ENCODE peak calls at places on chromosome 20, in seven cellular contexts. One of them, this sample, is unnamed.

GRCh38 chr20:34549291-34549928 is 9.1 kb upstream of the MAP1LC3A start:
- DNase-seq in Right ventricle myocardium superior: peak
- DNase-seq in Daoy: peak
- DNase-seq in NCI-H2081: no peak
- DNase-seq in T-helper 17 cell: no peak
- DNase-seq in activated T-cell treated with anti-CD3 and anti-CD28 coated beads for 24 hours: no peak
- DNase-seq in cardiac fibroblast: peak
- DNase-seq in this sample: peak

GRCh38 chr20:39857188-39857587 is 831.8 kb downstream of the MAFB start:
- DNase-seq in T-helper 17 cell: no peak
- DNase-seq in activated T-cell treated with anti-CD3 and anti-CD28 coated beads for 24 hours: no peak
- DNase-seq in NCI-H2081: no peak
- DNase-seq in Daoy: no peak
- DNase-seq in cardiac fibroblast: no peak
- DNase-seq in Right ventricle myocardium superior: no peak
- DNase-seq in this sample: no peak

GRCh38 chr20:61448396-61448795 is 196.3 kb downstream of the CDH4 start:
- DNase-seq in NCI-H2081: no peak
- DNase-seq in activated T-cell treated with anti-CD3 and anti-CD28 coated beads for 24 hours: no peak
- DNase-seq in T-helper 17 cell: no peak
- DNase-seq in Daoy: no peak
- DNase-seq in Right ventricle myocardium superior: no peak
- DNase-seq in cardiac fibroblast: no peak
- DNase-seq in this sample: no peak

GRCh38 chr20:17504898-17505663 is 26.1 kb downstream of the BFSP1 start:
- DNase-seq in NCI-H2081: peak
- DNase-seq in T-helper 17 cell: peak
- DNase-seq in Right ventricle myocardium superior: peak
- DNase-seq in activated T-cell treated with anti-CD3 and anti-CD28 coated beads for 24 hours: no peak
- DNase-seq in Daoy: peak
- DNase-seq in cardiac fibroblast: peak
- DNase-seq in this sample: peak

GRCh38 chr20:59752101-59752586 is 147.8 kb downstream of the PHACTR3 start:
- DNase-seq in activated T-cell treated with anti-CD3 and anti-CD28 coated beads for 24 hours: no peak
- DNase-seq in NCI-H2081: no peak
- DNase-seq in cardiac fibroblast: no peak
- DNase-seq in Daoy: no peak
- DNase-seq in Right ventricle myocardium superior: peak
- DNase-seq in T-helper 17 cell: no peak
- DNase-seq in this sample: no peak

GRCh38 chr20:57872816-57873409 is 163.1 kb upstream of the PMEPA1 start:
- DNase-seq in T-helper 17 cell: no peak
- DNase-seq in Daoy: no peak
- DNase-seq in cardiac fibroblast: no peak
- DNase-seq in NCI-H2081: no peak
- DNase-seq in Right ventricle myocardium superior: no peak
- DNase-seq in activated T-cell treated with anti-CD3 and anti-CD28 coated beads for 24 hours: no peak
- DNase-seq in this sample: no peak

GRCh38 chr20:51668932-51669331 is 99.3 kb downstream of the ATP9A start:
- DNase-seq in activated T-cell treated with anti-CD3 and anti-CD28 coated beads for 24 hours: no peak
- DNase-seq in T-helper 17 cell: no peak
- DNase-seq in Daoy: no peak
- DNase-seq in cardiac fibroblast: no peak
- DNase-seq in Right ventricle myocardium superior: no peak
- DNase-seq in NCI-H2081: no peak
- DNase-seq in this sample: no peak

GRCh38 chr20:44030394-44030793 is 115.7 kb downstream of the TOX2 start:
- DNase-seq in NCI-H2081: no peak
- DNase-seq in T-helper 17 cell: no peak
- DNase-seq in Right ventricle myocardium superior: no peak
- DNase-seq in Daoy: no peak
- DNase-seq in cardiac fibroblast: no peak
- DNase-seq in activated T-cell treated with anti-CD3 and anti-CD28 coated beads for 24 hours: no peak
- DNase-seq in this sample: no peak

GRCh38 chr20:63702751-63703470 is 4.9 kb downstream of the ARFRP1 start:
- DNase-seq in activated T-cell treated with anti-CD3 and anti-CD28 coated beads for 24 hours: no peak
- DNase-seq in cardiac fibroblast: no peak
- DNase-seq in Right ventricle myocardium superior: peak
- DNase-seq in T-helper 17 cell: no peak
- DNase-seq in NCI-H2081: no peak
- DNase-seq in Daoy: no peak
- DNase-seq in this sample: no peak

GRCh38 chr20:50710492-50711063 is 19.2 kb upstream of the RIPOR3 start:
- DNase-seq in activated T-cell treated with anti-CD3 and anti-CD28 coated beads for 24 hours: no peak
- DNase-seq in cardiac fibroblast: peak
- DNase-seq in T-helper 17 cell: no peak
- DNase-seq in NCI-H2081: no peak
- DNase-seq in Daoy: peak
- DNase-seq in Right ventricle myocardium superior: peak
- DNase-seq in this sample: peak

GRCh38 chr20:3222635-3223600 is 13.6 kb downstream of the ITPA start:
- DNase-seq in T-helper 17 cell: no peak
- DNase-seq in Daoy: peak
- DNase-seq in cardiac fibroblast: no peak
- DNase-seq in NCI-H2081: peak
- DNase-seq in Right ventricle myocardium superior: peak
- DNase-seq in activated T-cell treated with anti-CD3 and anti-CD28 coated beads for 24 hours: no peak
- DNase-seq in this sample: no peak

GRCh38 chr20:33431797-33432381 is 11.7 kb downstream of the SNTA1 start:
- DNase-seq in cardiac fibroblast: no peak
- DNase-seq in Daoy: no peak
- DNase-seq in NCI-H2081: no peak
- DNase-seq in activated T-cell treated with anti-CD3 and anti-CD28 coated beads for 24 hours: no peak
- DNase-seq in Right ventricle myocardium superior: peak
- DNase-seq in T-helper 17 cell: no peak
- DNase-seq in this sample: no peak

GRCh38 chr20:54938707-54939106 is 463.3 kb downstream of the DOK5 start:
- DNase-seq in activated T-cell treated with anti-CD3 and anti-CD28 coated beads for 24 hours: no peak
- DNase-seq in cardiac fibroblast: no peak
- DNase-seq in T-helper 17 cell: no peak
- DNase-seq in NCI-H2081: no peak
- DNase-seq in Daoy: no peak
- DNase-seq in Right ventricle myocardium superior: no peak
- DNase-seq in this sample: no peak

GRCh38 chr20:37914672-37915433 is 11.9 kb downstream of the VSTM2L start:
- DNase-seq in NCI-H2081: peak
- DNase-seq in Daoy: no peak
- DNase-seq in T-helper 17 cell: no peak
- DNase-seq in Right ventricle myocardium superior: no peak
- DNase-seq in activated T-cell treated with anti-CD3 and anti-CD28 coated beads for 24 hours: no peak
- DNase-seq in cardiac fibroblast: no peak
- DNase-seq in this sample: no peak

GRCh38 chr20:34713194-34713943 is 9.2 kb downstream of the TP53INP2 start:
- DNase-seq in Right ventricle myocardium superior: no peak
- DNase-seq in activated T-cell treated with anti-CD3 and anti-CD28 coated beads for 24 hours: no peak
- DNase-seq in cardiac fibroblast: peak
- DNase-seq in Daoy: peak
- DNase-seq in T-helper 17 cell: no peak
- DNase-seq in NCI-H2081: no peak
- DNase-seq in this sample: peak

GRCh38 chr20:49517509-49518100 is 35.1 kb upstream of the KCNB1 start:
- DNase-seq in Right ventricle myocardium superior: no peak
- DNase-seq in cardiac fibroblast: no peak
- DNase-seq in Daoy: no peak
- DNase-seq in T-helper 17 cell: no peak
- DNase-seq in activated T-cell treated with anti-CD3 and anti-CD28 coated beads for 24 hours: no peak
- DNase-seq in NCI-H2081: no peak
- DNase-seq in this sample: no peak

GRCh38 chr20:35263609-35264223 is 14.2 kb downstream of the MMP24OS start:
- DNase-seq in activated T-cell treated with anti-CD3 and anti-CD28 coated beads for 24 hours: no peak
- DNase-seq in T-helper 17 cell: no peak
- DNase-seq in Right ventricle myocardium superior: no peak
- DNase-seq in cardiac fibroblast: no peak
- DNase-seq in Daoy: no peak
- DNase-seq in NCI-H2081: no peak
- DNase-seq in this sample: no peak

GRCh38 chr20:6698056-6698455 is 69.4 kb upstream of the BMP2 start:
- DNase-seq in Daoy: peak
- DNase-seq in cardiac fibroblast: no peak
- DNase-seq in NCI-H2081: no peak
- DNase-seq in Right ventricle myocardium superior: no peak
- DNase-seq in T-helper 17 cell: no peak
- DNase-seq in activated T-cell treated with anti-CD3 and anti-CD28 coated beads for 24 hours: no peak
- DNase-seq in this sample: no peak